ENCODE peak calls at places on chromosomes 13 and 19, in nine cellular contexts. One of them, this sample, is unnamed.
A peak's percentile ranks its signal among the peaks of the same experiment; 100 is the strongest.

GRCh38 chr19:14147797-14148605 is 11.6 kb upstream of the ASF1B start:
- DNase-seq in ascending aorta: no peak
- DNase-seq in IMR-90: peak; percentile 57
- DNase-seq in left lung: peak; percentile 88
- DNase-seq in upper lobe of left lung: peak; percentile 87
- DNase-seq in CD8-positive, alpha-beta T cell: peak; percentile 77
- DNase-seq in heart right ventricle: peak; percentile 74
- DNase-seq in transverse colon: peak; percentile 71
- DNase-seq in upper lobe of right lung: peak; percentile 85
- DNase-seq in this sample: peak; percentile 37

GRCh38 chr13:98461525-98462240 is 115.2 kb downstream of the STK24 start:
- DNase-seq in IMR-90: no peak
- DNase-seq in upper lobe of left lung: no peak
- DNase-seq in left lung: no peak
- DNase-seq in CD8-positive, alpha-beta T cell: no peak
- DNase-seq in transverse colon: no peak
- DNase-seq in ascending aorta: no peak
- DNase-seq in upper lobe of right lung: peak; percentile 43
- DNase-seq in heart right ventricle: no peak
- DNase-seq in this sample: no peak

GRCh38 chr13:30453727-30454126 is 12.0 kb downstream of the HMGB1 start:
- DNase-seq in upper lobe of right lung: no peak
- DNase-seq in left lung: no peak
- DNase-seq in IMR-90: peak; percentile 37
- DNase-seq in transverse colon: no peak
- DNase-seq in heart right ventricle: no peak
- DNase-seq in upper lobe of left lung: no peak
- DNase-seq in CD8-positive, alpha-beta T cell: no peak
- DNase-seq in ascending aorta: no peak
- DNase-seq in this sample: no peak

GRCh38 chr19:6475321-6476108 is 6.1 kb downstream of the DENND1C start:
- DNase-seq in IMR-90: no peak
- DNase-seq in transverse colon: no peak
- DNase-seq in upper lobe of right lung: no peak
- DNase-seq in CD8-positive, alpha-beta T cell: no peak
- DNase-seq in upper lobe of left lung: peak; percentile 74
- DNase-seq in left lung: no peak
- DNase-seq in heart right ventricle: no peak
- DNase-seq in ascending aorta: no peak
- DNase-seq in this sample: no peak

GRCh38 chr13:89968468-89968867 is 1379.0 kb upstream of the MIR17HG start:
- DNase-seq in upper lobe of right lung: no peak
- DNase-seq in transverse colon: no peak
- DNase-seq in upper lobe of left lung: no peak
- DNase-seq in heart right ventricle: no peak
- DNase-seq in IMR-90: no peak
- DNase-seq in ascending aorta: no peak
- DNase-seq in left lung: no peak
- DNase-seq in CD8-positive, alpha-beta T cell: no peak
- DNase-seq in this sample: no peak

GRCh38 chr19:50458396-50459066 is 17.8 kb upstream of the EMC10 start:
- DNase-seq in IMR-90: peak; percentile 6
- DNase-seq in left lung: no peak
- DNase-seq in upper lobe of right lung: no peak
- DNase-seq in ascending aorta: no peak
- DNase-seq in transverse colon: no peak
- DNase-seq in upper lobe of left lung: peak; percentile 69
- DNase-seq in CD8-positive, alpha-beta T cell: no peak
- DNase-seq in heart right ventricle: no peak
- DNase-seq in this sample: no peak

GRCh38 chr13:89687066-89687465 is 1660.4 kb upstream of the MIR17HG start:
- DNase-seq in transverse colon: no peak
- DNase-seq in upper lobe of left lung: no peak
- DNase-seq in left lung: no peak
- DNase-seq in upper lobe of right lung: no peak
- DNase-seq in heart right ventricle: no peak
- DNase-seq in IMR-90: no peak
- DNase-seq in CD8-positive, alpha-beta T cell: no peak
- DNase-seq in ascending aorta: no peak
- DNase-seq in this sample: no peak

GRCh38 chr19:44598355-44598754 is 15.0 kb upstream of the IGSF23 start:
- DNase-seq in IMR-90: no peak
- DNase-seq in left lung: no peak
- DNase-seq in CD8-positive, alpha-beta T cell: no peak
- DNase-seq in upper lobe of right lung: no peak
- DNase-seq in upper lobe of left lung: no peak
- DNase-seq in ascending aorta: no peak
- DNase-seq in heart right ventricle: no peak
- DNase-seq in transverse colon: no peak
- DNase-seq in this sample: no peak

GRCh38 chr13:113158946-113159345 is 498 bp downstream of the PROZ start:
- DNase-seq in CD8-positive, alpha-beta T cell: no peak
- DNase-seq in upper lobe of left lung: no peak
- DNase-seq in left lung: no peak
- DNase-seq in upper lobe of right lung: no peak
- DNase-seq in ascending aorta: no peak
- DNase-seq in IMR-90: no peak
- DNase-seq in transverse colon: no peak
- DNase-seq in heart right ventricle: no peak
- DNase-seq in this sample: no peak

GRCh38 chr13:110629735-110630134 is 14.4 kb downstream of the NAXD start:
- DNase-seq in ascending aorta: no peak
- DNase-seq in transverse colon: no peak
- DNase-seq in heart right ventricle: no peak
- DNase-seq in IMR-90: no peak
- DNase-seq in CD8-positive, alpha-beta T cell: no peak
- DNase-seq in upper lobe of right lung: no peak
- DNase-seq in upper lobe of left lung: no peak
- DNase-seq in left lung: peak; percentile 31
- DNase-seq in this sample: no peak

GRCh38 chr19:44643605-44644390 is at the start of gene PVR:
- DNase-seq in heart right ventricle: peak; percentile 62
- DNase-seq in transverse colon: peak; percentile 75
- DNase-seq in upper lobe of right lung: peak; percentile 91
- DNase-seq in CD8-positive, alpha-beta T cell: peak; percentile 53
- DNase-seq in ascending aorta: peak; percentile 18
- DNase-seq in left lung: peak; percentile 94
- DNase-seq in IMR-90: peak; percentile 77
- DNase-seq in upper lobe of left lung: peak; percentile 94
- DNase-seq in this sample: peak; percentile 45

GRCh38 chr19:49631279-49631588 is 8.7 kb downstream of the RRAS start:
- DNase-seq in IMR-90: no peak
- DNase-seq in CD8-positive, alpha-beta T cell: no peak
- DNase-seq in ascending aorta: no peak
- DNase-seq in heart right ventricle: no peak
- DNase-seq in upper lobe of right lung: no peak
- DNase-seq in upper lobe of left lung: no peak
- DNase-seq in transverse colon: no peak
- DNase-seq in left lung: no peak
- DNase-seq in this sample: no peak

GRCh38 chr13:81540777-81541176 is 1199.9 kb upstream of the SPRY2 start:
- DNase-seq in upper lobe of right lung: no peak
- DNase-seq in ascending aorta: no peak
- DNase-seq in IMR-90: no peak
- DNase-seq in transverse colon: no peak
- DNase-seq in heart right ventricle: no peak
- DNase-seq in left lung: no peak
- DNase-seq in CD8-positive, alpha-beta T cell: no peak
- DNase-seq in upper lobe of left lung: no peak
- DNase-seq in this sample: no peak

GRCh38 chr13:68173111-68173510 is 943.0 kb upstream of the PCDH9 start:
- DNase-seq in upper lobe of right lung: no peak
- DNase-seq in CD8-positive, alpha-beta T cell: no peak
- DNase-seq in heart right ventricle: no peak
- DNase-seq in upper lobe of left lung: no peak
- DNase-seq in left lung: no peak
- DNase-seq in IMR-90: no peak
- DNase-seq in ascending aorta: no peak
- DNase-seq in transverse colon: no peak
- DNase-seq in this sample: no peak

GRCh38 chr13:114338959-114339358 is 24.7 kb downstream of the CHAMP1 start:
- DNase-seq in transverse colon: no peak
- DNase-seq in upper lobe of left lung: no peak
- DNase-seq in CD8-positive, alpha-beta T cell: no peak
- DNase-seq in IMR-90: no peak
- DNase-seq in ascending aorta: no peak
- DNase-seq in left lung: no peak
- DNase-seq in heart right ventricle: no peak
- DNase-seq in upper lobe of right lung: no peak
- DNase-seq in this sample: no peak

DNA sequence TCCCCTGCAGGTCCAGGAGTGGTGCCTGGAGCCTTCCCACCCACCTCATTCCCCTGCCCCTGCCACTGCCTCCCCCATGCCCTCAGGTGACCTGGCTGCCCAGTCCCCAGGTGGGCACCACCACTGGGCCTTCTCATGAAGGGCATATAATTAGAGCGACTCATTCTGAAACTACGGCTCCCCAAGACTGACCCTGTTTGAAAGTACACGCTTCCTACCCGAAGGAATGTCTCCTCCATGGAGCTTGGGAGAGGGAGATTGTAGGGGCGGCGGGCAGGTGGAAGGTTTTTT is 52.6 kb downstream of the GPR12 start:
- DNase-seq in upper lobe of right lung: no peak
- DNase-seq in IMR-90: no peak
- DNase-seq in upper lobe of left lung: peak; percentile 21
- DNase-seq in left lung: no peak
- DNase-seq in transverse colon: no peak
- DNase-seq in heart right ventricle: no peak
- DNase-seq in CD8-positive, alpha-beta T cell: no peak
- DNase-seq in ascending aorta: no peak
- DNase-seq in this sample: no peak
- TF ChIP-seq CTCF in upper lobe of right lung: no peak
- TF ChIP-seq CTCF in IMR-90: no peak
- TF ChIP-seq CTCF in upper lobe of left lung: no peak
- TF ChIP-seq CTCF in left lung: no peak
- TF ChIP-seq CTCF in transverse colon: no peak
- TF ChIP-seq CTCF in heart right ventricle: no peak
- TF ChIP-seq CTCF in CD8-positive, alpha-beta T cell: no peak
- TF ChIP-seq CTCF in ascending aorta: no peak
- TF ChIP-seq CTCF in this sample: no peak

DNA sequence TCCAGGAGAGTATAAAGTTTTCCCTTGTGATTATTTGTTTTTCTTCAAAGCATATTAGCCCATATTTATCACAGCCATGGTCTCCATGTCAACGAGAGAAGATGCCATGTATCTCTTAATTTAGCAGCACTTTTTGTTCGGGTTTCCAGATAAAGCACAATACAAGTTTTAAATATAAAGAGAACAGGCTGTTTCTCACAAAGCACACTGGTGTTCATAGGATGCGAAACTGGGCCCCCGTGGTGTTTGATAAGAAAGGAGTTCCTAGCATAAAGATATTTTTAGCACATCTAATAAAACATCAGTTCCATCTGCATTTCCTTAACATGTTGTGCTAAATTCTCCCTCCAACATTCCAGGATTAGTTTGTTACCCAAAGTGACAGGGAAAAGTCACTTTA is 72.3 kb upstream of the EDNRB start:
- DNase-seq in CD8-positive, alpha-beta T cell: no peak
- DNase-seq in IMR-90: no peak
- DNase-seq in ascending aorta: no peak
- DNase-seq in upper lobe of right lung: no peak
- DNase-seq in transverse colon: no peak
- DNase-seq in left lung: no peak
- DNase-seq in upper lobe of left lung: no peak
- DNase-seq in heart right ventricle: peak; percentile 32
- DNase-seq in this sample: no peak
- H3K4me1 ChIP-seq in CD8-positive, alpha-beta T cell: no peaks in the 10 kb centered on the region
- H3K4me1 ChIP-seq in IMR-90: no peaks in the 10 kb centered on the region
- H3K4me1 ChIP-seq in ascending aorta: no peaks in the 10 kb centered on the region
- H3K4me1 ChIP-seq in upper lobe of right lung: no peaks in the 10 kb centered on the region
- H3K4me1 ChIP-seq in transverse colon: no peaks in the 10 kb centered on the region
- H3K4me1 ChIP-seq in left lung: no peaks in the 10 kb centered on the region
- H3K4me1 ChIP-seq in upper lobe of left lung: no peaks in the 10 kb centered on the region
- H3K4me1 ChIP-seq in heart right ventricle: peaks cover 8% of the 10 kb centered on the region
- H3K4me1 ChIP-seq in this sample: peaks cover 6% of the 10 kb centered on the region

GRCh38 chr19:40270362-40271089 is 14.6 kb downstream of the AKT2 start:
- DNase-seq in heart right ventricle: no peak
- DNase-seq in IMR-90: no peak
- DNase-seq in ascending aorta: no peak
- DNase-seq in upper lobe of right lung: no peak
- DNase-seq in transverse colon: no peak
- DNase-seq in left lung: peak; percentile 40
- DNase-seq in CD8-positive, alpha-beta T cell: no peak
- DNase-seq in upper lobe of left lung: no peak
- DNase-seq in this sample: no peak
- TF ChIP-seq CTCF in heart right ventricle: no peak
- TF ChIP-seq CTCF in IMR-90: no peak
- TF ChIP-seq CTCF in ascending aorta: no peak
- TF ChIP-seq CTCF in upper lobe of right lung: peak; percentile 12
- TF ChIP-seq CTCF in transverse colon: no peak
- TF ChIP-seq CTCF in left lung: no peak
- TF ChIP-seq CTCF in CD8-positive, alpha-beta T cell: no peak
- TF ChIP-seq CTCF in upper lobe of left lung: no peak
- TF ChIP-seq CTCF in this sample: no peak

GRCh38 chr19:33289261-33289660 is 13.1 kb downstream of the CEBPA start:
- DNase-seq in ascending aorta: no peak
- DNase-seq in upper lobe of left lung: no peak
- DNase-seq in IMR-90: no peak
- DNase-seq in heart right ventricle: no peak
- DNase-seq in CD8-positive, alpha-beta T cell: no peak
- DNase-seq in transverse colon: no peak
- DNase-seq in left lung: no peak
- DNase-seq in upper lobe of right lung: no peak
- DNase-seq in this sample: no peak

GRCh38 chr19:33286899-33287298 is 15.4 kb downstream of the CEBPA start:
- DNase-seq in left lung: peak; percentile 87
- DNase-seq in CD8-positive, alpha-beta T cell: no peak
- DNase-seq in heart right ventricle: no peak
- DNase-seq in IMR-90: no peak
- DNase-seq in transverse colon: no peak
- DNase-seq in upper lobe of left lung: no peak
- DNase-seq in ascending aorta: no peak
- DNase-seq in upper lobe of right lung: no peak
- DNase-seq in this sample: no peak

GRCh38 chr19:33287438-33287837 is 14.9 kb downstream of the CEBPA start:
- DNase-seq in CD8-positive, alpha-beta T cell: no peak
- DNase-seq in upper lobe of left lung: no peak
- DNase-seq in left lung: peak; percentile 9
- DNase-seq in transverse colon: no peak
- DNase-seq in heart right ventricle: no peak
- DNase-seq in IMR-90: no peak
- DNase-seq in ascending aorta: no peak
- DNase-seq in upper lobe of right lung: no peak
- DNase-seq in this sample: no peak

GRCh38 chr19:33290082-33290815 is 12.1 kb downstream of the CEBPA start:
- DNase-seq in ascending aorta: no peak
- DNase-seq in upper lobe of left lung: peak; percentile 47
- DNase-seq in CD8-positive, alpha-beta T cell: no peak
- DNase-seq in IMR-90: no peak
- DNase-seq in transverse colon: no peak
- DNase-seq in heart right ventricle: no peak
- DNase-seq in left lung: peak; percentile 71
- DNase-seq in upper lobe of right lung: peak; percentile 70
- DNase-seq in this sample: no peak

DNA sequence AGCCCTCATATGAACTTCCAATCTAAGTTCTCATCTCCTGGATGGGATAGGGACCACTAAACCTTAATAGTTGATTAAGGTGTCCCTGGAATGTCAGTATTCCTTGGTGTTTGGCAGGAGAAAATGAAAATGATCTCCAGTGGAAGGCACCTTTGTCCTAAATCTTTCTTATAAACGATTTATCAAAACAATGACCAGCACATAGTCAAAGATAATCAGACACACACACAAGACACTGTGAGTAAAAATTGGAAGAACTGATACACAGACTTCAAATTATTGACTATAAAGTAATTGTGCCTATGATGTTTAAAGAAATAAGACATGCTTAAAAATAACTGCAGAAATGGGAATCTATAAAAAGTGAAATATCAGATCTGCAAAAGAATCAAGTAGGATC is 13.7 kb downstream of the CEBPA start:
- DNase-seq in ascending aorta: no peak
- DNase-seq in left lung: no peak
- DNase-seq in upper lobe of right lung: no peak
- DNase-seq in transverse colon: no peak
- DNase-seq in heart right ventricle: no peak
- DNase-seq in IMR-90: no peak
- DNase-seq in upper lobe of left lung: no peak
- DNase-seq in CD8-positive, alpha-beta T cell: no peak
- DNase-seq in this sample: no peak
- H3K4me1 ChIP-seq in ascending aorta: no peaks in the 10 kb centered on the region
- H3K4me1 ChIP-seq in left lung: peaks cover 83% of the 10 kb centered on the region
- H3K4me1 ChIP-seq in upper lobe of right lung: peaks cover 40% of the 10 kb centered on the region
- H3K4me1 ChIP-seq in transverse colon: peaks cover 18% of the 10 kb centered on the region
- H3K4me1 ChIP-seq in heart right ventricle: no peaks in the 10 kb centered on the region
- H3K4me1 ChIP-seq in IMR-90: peaks cover 3% of the 10 kb centered on the region
- H3K4me1 ChIP-seq in upper lobe of left lung: peaks cover 81% of the 10 kb centered on the region
- H3K4me1 ChIP-seq in CD8-positive, alpha-beta T cell: peaks cover 7% of the 10 kb centered on the region
- H3K4me1 ChIP-seq in this sample: peaks cover 15% of the 10 kb centered on the region

This sample was measured in gastrocnemius medialis.